ENCODE peak calls at places on chromosome 3, in six cellular contexts. U is GM23338; E is breast epithelium; K is effector memory CD4-positive, alpha-beta T cell; W is SJSA1; P is CD8-positive, alpha-beta memory T cell. T is an unnamed sample.

GRCh38 chr3:112647122-112647521 is 6.2 kb upstream of the CCDC80 start:
- DNase-seq in U (peak; percentile 82), E (no peak), K (no peak), W (peak; percentile 81), P (no peak), T (no peak)

GRCh38 chr3:37054370-37054769 is 61.1 kb downstream of the MLH1 start:
- DNase-seq in U (no peak), E (no peak), K (no peak), W (no peak), P (no peak), T (no peak)

GRCh38 chr3:161977063-161977462 is 480.5 kb downstream of the OTOL1 start:
- DNase-seq in U (no peak), E (no peak), K (no peak), W (no peak), P (no peak), T (no peak)

GRCh38 chr3:181637056-181637798 is 74.5 kb upstream of the SOX2 start:
- DNase-seq in U (no peak), E (no peak), K (no peak), W (no peak), P (no peak), T (no peak)

GRCh38 chr3:153246805-153247204 is 84.8 kb downstream of the RAP2B start:
- DNase-seq in U (no peak), E (no peak), K (no peak), W (no peak), P (no peak), T (no peak)

GRCh38 chr3:71066356-71066755 is 517.2 kb downstream of the FOXP1 start:
- DNase-seq in U (peak; percentile 55), E (no peak), K (no peak), W (no peak), P (peak; percentile 54), T (no peak)

GRCh38 chr3:40653878-40654277 is 129.1 kb downstream of the ZNF621 start:
- DNase-seq in U (no peak), E (no peak), K (no peak), W (no peak), P (no peak), T (no peak)

GRCh38 chr3:124364230-124365022 is 365.8 kb upstream of the UMPS start:
- DNase-seq in U (no peak), E (no peak), K (no peak), W (no peak), P (no peak), T (no peak)

GRCh38 chr3:53003320-53003719 is 42.6 kb downstream of the SFMBT1 start:
- DNase-seq in U (no peak), E (no peak), K (no peak), W (no peak), P (no peak), T (no peak)

GRCh38 chr3:152323834-152324233 is 55.1 kb downstream of the MBNL1 start:
- DNase-seq in U (no peak), E (no peak), K (no peak), W (no peak), P (no peak), T (no peak)

GRCh38 chr3:170690133-170690981 is 104.5 kb upstream of the SLC7A14 start:
- DNase-seq in U (peak; percentile 80), E (peak; percentile 54), K (no peak), W (peak; percentile 57), P (peak; percentile 20), T (peak; percentile 74)

GRCh38 chr3:43919067-43919466 is 228.3 kb downstream of the ABHD5 start:
- DNase-seq in U (no peak), E (no peak), K (no peak), W (no peak), P (no peak), T (no peak)

GRCh38 chr3:133662256-133662773 is 574 bp upstream of the TOPBP1 start:
- DNase-seq in U (peak; percentile 37), E (no peak), K (no peak), W (no peak), P (no peak), T (no peak)

GRCh38 chr3:53065841-53066480 is 20.1 kb upstream of the SFMBT1 start:
- DNase-seq in U (no peak), E (peak; percentile 31), K (no peak), W (no peak), P (no peak), T (no peak)

GRCh38 chr3:64131755-64132154 is 93.5 kb downstream of the PRICKLE2 start:
- DNase-seq in U (no peak), E (no peak), K (no peak), W (no peak), P (no peak), T (no peak)

DNA sequence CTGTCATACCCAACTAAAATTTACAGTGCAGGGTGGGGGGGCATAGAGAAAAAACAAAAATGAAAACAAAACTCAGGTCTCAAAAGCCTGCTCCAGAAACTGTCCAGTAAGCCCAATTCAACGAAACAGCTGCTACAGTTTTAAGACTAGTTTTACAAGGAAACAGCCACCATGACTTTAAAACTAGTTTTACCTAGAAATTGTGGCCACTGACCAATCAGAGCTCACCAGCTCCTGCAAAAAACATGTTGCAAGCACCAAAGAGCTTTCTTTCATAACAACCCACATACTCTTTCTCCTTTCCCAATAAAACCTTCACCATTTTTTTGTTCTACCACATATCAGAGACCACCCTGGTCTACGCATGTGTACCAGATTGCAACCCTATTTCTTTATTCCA is 7.3 kb upstream of the CFAP91 start:
- DNase-seq in U (peak; percentile 47), E (no peak), K (no peak), W (no peak), P (no peak), T (no peak)
- H3K27ac ChIP-seq in U (no peak overlapping the region), E (no peak overlapping the region), K (no peak overlapping the region), W (no peak overlapping the region), P (no peak overlapping the region), T (no peak overlapping the region)

GRCh38 chr3:13782501-13782900 is 97.4 kb downstream of the WNT7A start:
- DNase-seq in U (no peak), E (peak; percentile 49), K (no peak), W (no peak), P (no peak), T (no peak)
- H3K27ac ChIP-seq in U (no peak overlapping the region), E (no peak overlapping the region), K (no peak overlapping the region), W (no peak overlapping the region), P (no peak overlapping the region), T (no peak overlapping the region)

GRCh38 chr3:16667633-16668032 is 62.4 kb upstream of the DAZL start:
- DNase-seq in U (no peak), E (no peak), K (no peak), W (no peak), P (no peak), T (no peak)

GRCh38 chr3:16668776-16669545 is 63.7 kb upstream of the DAZL start:
- DNase-seq in U (no peak), E (no peak), K (no peak), W (no peak), P (no peak), T (no peak)

GRCh38 chr3:16670191-16670590 is 65.0 kb upstream of the DAZL start:
- DNase-seq in U (peak; percentile 80), E (no peak), K (no peak), W (no peak), P (no peak), T (no peak)

GRCh38 chr3:16663852-16664712 is 58.9 kb upstream of the DAZL start:
- DNase-seq in U (peak; percentile 79), E (no peak), K (no peak), W (no peak), P (no peak), T (no peak)

DNA sequence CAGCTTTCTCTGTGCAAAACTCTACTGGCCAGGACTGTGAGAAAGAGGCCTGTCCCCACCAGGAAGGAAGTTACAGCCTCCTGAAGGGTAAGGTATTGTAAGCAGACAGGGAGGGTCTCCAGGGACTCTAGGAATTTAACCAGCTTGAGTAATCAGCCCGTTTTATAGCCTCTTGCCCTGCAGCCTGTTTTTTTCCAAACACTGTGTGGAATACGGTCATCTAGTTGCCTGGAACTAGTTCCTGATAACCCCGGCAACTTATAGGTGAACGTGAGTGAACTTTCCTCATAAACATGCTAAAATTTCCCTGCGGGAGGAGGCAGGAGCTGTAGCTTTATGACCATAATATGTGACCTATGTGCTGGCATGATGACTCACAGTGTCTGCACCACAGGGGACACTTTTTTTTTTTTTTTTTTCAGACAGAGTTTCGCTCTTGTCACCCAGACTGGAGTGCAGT is 60.1 kb upstream of the DAZL start:
- DNase-seq in U (peak; percentile 60), E (no peak), K (no peak), W (no peak), P (no peak), T (no peak)
- H3K27ac ChIP-seq in U (peak overlapping the region; percentile 94), E (no peak overlapping the region), K (no peak overlapping the region), W (no peak overlapping the region), P (no peak overlapping the region), T (no peak overlapping the region)

DNA sequence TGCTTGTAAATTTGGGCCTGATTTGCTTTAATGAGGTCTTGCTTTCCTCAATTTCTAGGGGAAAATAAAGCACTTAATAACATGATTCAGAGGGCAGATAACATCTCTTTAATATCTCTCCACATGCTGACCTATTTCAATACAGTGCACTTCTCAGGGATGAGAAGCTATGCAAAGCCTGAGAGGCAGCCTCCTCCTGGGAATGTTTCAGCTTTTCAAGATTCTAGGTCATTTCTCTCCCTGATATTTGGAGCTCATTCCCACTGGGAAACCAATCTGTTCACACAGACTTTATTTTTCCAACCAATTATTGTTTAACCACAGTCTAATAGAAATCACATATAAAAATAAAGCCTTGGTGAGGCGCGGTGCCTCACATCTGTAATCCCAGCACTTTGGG is 67.0 kb upstream of the LSAMP start:
- DNase-seq in U (no peak), E (no peak), K (no peak), W (no peak), P (no peak), T (no peak)
- H3K27ac ChIP-seq in U (no peak overlapping the region), E (no peak overlapping the region), K (no peak overlapping the region), W (no peak overlapping the region), P (no peak overlapping the region), T (no peak overlapping the region)

T was measured in substantia nigra.